ENCODE peak calls at places on chromosomes 12 and 14, in four cellular contexts. N is CD8-positive, alpha-beta T cell; F is left lung; L is brain microvascular endothelial cell. Q is an unnamed sample.

GRCh38 chr14:95527392-95528002 is 7.4 kb upstream of the GLRX5 start:
- DNase-seq in F (no peak), L (peak), N (peak), Q (peak)

GRCh38 chr12:81542621-81543020 is 216.5 kb downstream of the PPFIA2 start:
- DNase-seq in N (no peak), F (no peak), L (no peak), Q (no peak)

GRCh38 chr12:116048886-116049285 is 228.6 kb downstream of the MED13L start:
- DNase-seq in N (no peak), L (no peak), F (no peak), Q (peak)

GRCh38 chr12:88108021-88108420 is 33.9 kb downstream of the CEP290 start:
- DNase-seq in N (no peak), L (peak), F (no peak), Q (peak)

GRCh38 chr12:67352682-67353081 is 83.5 kb downstream of the CAND1 start:
- DNase-seq in F (no peak), N (no peak), L (no peak), Q (no peak)

GRCh38 chr12:108833355-108833733 is 24.0 kb downstream of the SSH1 start:
- DNase-seq in F (no peak), N (no peak), L (peak), Q (peak)

GRCh38 chr12:31029466-31029865 is 44.2 kb upstream of the DDX11 start:
- DNase-seq in N (no peak), F (no peak), L (no peak), Q (no peak)

GRCh38 chr14:104639889-104640548 is 35.4 kb upstream of the TMEM179 start:
- DNase-seq in L (peak), N (peak), F (peak), Q (peak)

GRCh38 chr14:100203962-100204834 is 34.7 kb upstream of the YY1 start:
- DNase-seq in L (no peak), F (no peak), N (no peak), Q (peak)

GRCh38 chr12:22803725-22804124 is 178.8 kb downstream of the ETNK1 start:
- DNase-seq in F (no peak), L (no peak), N (no peak), Q (no peak)

GRCh38 chr14:96902004-96902403 is 104.8 kb downstream of the VRK1 start:
- DNase-seq in N (no peak), F (no peak), L (no peak), Q (no peak)

GRCh38 chr12:57836442-57837375 is 9.8 kb downstream of the CTDSP2 start:
- DNase-seq in L (peak), F (no peak), N (no peak), Q (peak)

GRCh38 chr14:22052795-22053194 is 379.2 kb upstream of the OR4E1 start:
- DNase-seq in L (no peak), N (peak), F (no peak), Q (no peak)

GRCh38 chr12:115983226-115983798 is 294.2 kb downstream of the MED13L start:
- DNase-seq in L (no peak), N (no peak), F (no peak), Q (no peak)

GRCh38 chr14:61103541-61104339 is 122.7 kb downstream of the SLC38A6 start:
- DNase-seq in N (no peak), L (peak), F (peak), Q (peak)

GRCh38 chr12:118060301-118061010 is 523 bp downstream of the WSB2 start:
- DNase-seq in L (no peak), N (peak), F (peak), Q (peak)

GRCh38 chr12:70756118-70756517 is 118.9 kb upstream of the PTPRB start:
- DNase-seq in N (no peak), F (no peak), L (peak), Q (peak)

GRCh38 chr12:16492240-16492639 is 113.7 kb downstream of the LMO3 start:
- DNase-seq in N (no peak), L (no peak), F (no peak), Q (no peak)

GRCh38 chr12:62862259-62862881 is 72.6 kb downstream of the PPM1H start:
- DNase-seq in L (no peak), N (no peak), F (no peak), Q (no peak)

GRCh38 chr14:71932229-71932951 is at the start of gene RGS6:
- DNase-seq in L (no peak), N (no peak), F (peak), Q (peak)

DNA sequence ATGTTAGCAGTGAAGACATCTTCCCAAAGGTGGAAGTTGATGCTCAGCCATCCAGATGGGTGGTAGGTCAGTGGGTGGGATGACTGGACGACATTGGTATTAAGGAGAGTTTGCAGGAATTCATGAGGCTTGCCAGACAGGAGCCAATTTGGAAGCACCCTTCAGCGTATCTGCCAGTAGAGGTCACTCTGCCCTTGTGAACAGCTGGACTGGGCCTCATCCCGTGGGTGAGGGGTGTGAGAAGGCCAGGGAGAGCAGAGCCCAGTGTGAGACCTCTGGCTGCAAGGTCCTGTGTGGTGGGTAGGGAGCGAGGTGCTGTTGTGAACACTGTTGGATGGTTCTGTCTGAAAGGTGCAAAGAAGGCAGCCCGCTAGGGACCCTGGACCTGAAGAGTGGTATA is 37.7 kb downstream of the SLC5A8 start:
- DNase-seq in L (no peak), N (no peak), F (no peak), Q (peak)
- H3K4me3 ChIP-seq in L (no peak), N (no peak), F (no peak), Q (no peak)

GRCh38 chr12:12397184-12397583 is 40.3 kb downstream of the BORCS5 start:
- DNase-seq in F (no peak), N (no peak), L (no peak), Q (no peak)

GRCh38 chr12:12398026-12398859 is 41.4 kb downstream of the BORCS5 start:
- DNase-seq in L (peak), F (no peak), N (no peak), Q (peak)

GRCh38 chr12:12399906-12400305 is 43.0 kb downstream of the BORCS5 start:
- DNase-seq in F (no peak), L (no peak), N (no peak), Q (peak)

GRCh38 chr12:12399161-12399560 is 42.3 kb downstream of the BORCS5 start:
- DNase-seq in F (no peak), N (no peak), L (no peak), Q (no peak)

DNA sequence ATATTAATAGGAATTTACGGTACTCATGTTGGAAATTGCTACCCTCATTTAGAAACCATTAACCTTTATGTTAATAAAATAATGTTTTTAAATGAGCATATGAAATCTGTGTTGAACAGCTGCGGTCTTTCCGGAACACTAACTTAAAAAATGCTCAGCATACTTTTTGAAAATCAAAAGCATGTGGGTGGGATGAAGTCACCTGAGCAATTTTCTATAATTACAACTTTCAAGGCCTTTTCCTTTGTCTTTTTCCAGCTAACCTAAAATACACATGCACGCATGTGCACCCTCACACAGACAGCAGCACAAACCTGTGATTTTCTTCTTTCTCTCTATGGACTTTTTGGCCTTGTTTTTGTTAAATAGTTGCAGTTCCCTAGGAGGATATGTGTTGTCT is 39.8 kb downstream of the BORCS5 start:
- DNase-seq in F (no peak), L (no peak), N (no peak), Q (no peak)
- TF ChIP-seq CTCF in F (no peak), L (no peak), N (no peak), Q (no peak)

DNA sequence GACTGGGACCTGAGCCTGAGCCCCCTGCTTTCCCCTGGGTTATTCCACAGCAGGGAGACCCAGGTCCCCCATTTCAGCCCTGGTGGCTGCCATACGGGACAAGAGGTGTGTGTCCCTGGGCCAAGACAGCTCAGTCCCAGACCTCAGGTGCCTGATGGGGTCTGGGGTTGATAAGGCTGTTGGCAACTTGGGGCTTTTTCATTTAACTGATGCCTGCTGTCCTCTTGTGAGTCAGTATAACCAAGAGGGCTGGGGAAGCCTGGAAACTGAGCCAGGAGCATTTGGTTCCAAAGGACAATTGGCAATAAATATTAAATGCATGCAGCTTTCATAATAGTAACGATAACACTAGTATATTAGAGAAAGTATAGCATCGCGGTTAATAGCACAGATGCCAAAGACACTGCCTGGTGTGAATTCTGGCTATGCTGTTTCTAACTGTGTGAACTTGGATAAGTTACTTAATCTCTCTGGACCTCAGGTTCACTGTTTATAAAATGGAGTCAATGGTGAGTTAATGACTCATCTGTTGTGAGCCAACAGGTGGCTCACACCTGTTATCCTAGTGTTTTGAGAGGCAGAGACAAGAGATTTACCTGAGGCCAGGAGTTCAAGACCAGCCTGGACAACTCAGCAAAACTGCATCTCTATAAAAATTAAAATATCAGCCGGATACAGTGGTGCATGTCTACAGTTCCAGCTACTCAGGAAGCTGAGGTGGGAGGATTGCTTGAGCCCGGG is 919 bp downstream of the SDSL start:
- DNase-seq in N (no peak), L (no peak), F (no peak), Q (no peak)
- H3K4me3 ChIP-seq in N (no peak), L (peak), F (peak), Q (peak)

DNA sequence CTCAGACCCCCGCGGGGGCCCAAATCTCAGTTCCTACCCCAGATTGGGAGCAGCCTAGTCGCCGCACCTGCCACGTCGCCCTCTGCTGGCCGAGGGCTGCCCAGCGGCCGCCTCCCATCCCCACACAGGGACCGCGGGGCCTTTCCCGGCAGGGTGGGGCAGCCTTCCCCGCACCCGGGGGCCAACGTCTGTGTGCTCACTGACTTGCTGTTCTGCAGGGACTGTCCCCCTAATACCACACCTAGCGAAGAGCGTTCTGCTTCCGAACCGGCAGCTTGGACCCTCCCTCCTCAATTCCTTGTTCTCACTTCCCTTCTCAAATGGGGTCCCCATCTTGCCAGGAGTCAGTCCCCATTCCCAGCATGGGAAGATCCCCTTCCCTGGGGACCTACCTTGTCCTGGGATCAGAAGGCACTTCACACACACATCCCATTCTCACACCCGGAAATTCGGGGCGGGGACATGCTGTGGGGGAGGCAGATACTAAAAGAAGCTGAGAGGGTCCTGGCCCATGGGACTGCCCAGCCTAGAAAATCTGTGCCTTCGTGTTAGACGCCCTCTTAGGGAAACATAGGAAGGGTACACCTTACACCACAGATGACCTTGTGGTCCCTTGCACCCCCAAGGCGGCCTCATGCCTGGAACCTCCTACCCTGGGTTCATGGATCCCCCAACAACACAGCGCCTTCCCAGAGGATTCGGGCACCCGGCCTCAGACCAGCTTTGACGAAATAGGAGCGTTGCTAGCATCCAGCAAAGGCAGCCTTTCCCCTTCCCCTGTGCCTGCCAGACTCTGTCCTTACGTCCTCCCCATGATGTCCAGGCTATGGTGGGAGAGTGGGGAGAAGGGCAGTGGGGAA is 16.4 kb downstream of the ACVRL1 start:
- DNase-seq in F (peak), L (no peak), N (peak), Q (peak)
- TF ChIP-seq CTCF in F (peak), L (peak), N (peak), Q (peak)

DNA sequence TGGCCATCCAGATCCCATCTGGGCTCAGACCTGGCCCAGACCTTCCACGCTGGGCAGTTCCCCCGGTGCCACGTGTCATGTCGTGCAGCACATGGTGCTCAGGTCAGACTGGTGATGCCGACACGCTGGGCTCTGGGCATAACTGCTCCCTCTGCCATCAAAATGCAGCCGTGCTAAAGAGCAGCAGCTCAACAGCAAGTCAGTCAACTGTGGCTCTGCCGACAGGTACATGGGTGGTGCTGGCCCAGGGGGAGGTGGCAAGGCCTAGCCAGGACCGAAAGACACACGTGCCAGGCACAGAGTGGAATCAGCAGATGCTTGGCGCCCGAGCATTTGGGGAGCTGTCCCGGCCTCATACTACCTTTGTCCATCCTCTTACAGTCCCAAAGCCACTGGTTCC is 1.6 kb downstream of the MCRS1 start:
- DNase-seq in L (no peak), N (no peak), F (peak), Q (no peak)
- H3K4me3 ChIP-seq in L (no peak), N (no peak), F (no peak), Q (no peak)

GRCh38 chr14:58871972-58872530 is 234.3 kb downstream of the DACT1 start:
- DNase-seq in F (no peak), N (no peak), L (peak), Q (peak)
- TF ChIP-seq CTCF in F (no peak), N (no peak), L (no peak), Q (no peak)

GRCh38 chr12:27332407-27333310 is at the start of gene BMAL2:
- DNase-seq in N (peak), L (peak), F (peak), Q (peak)

GRCh38 chr12:27331927-27332324 is 710 bp upstream of the BMAL2 start:
- DNase-seq in F (no peak), L (no peak), N (no peak), Q (no peak)

GRCh38 chr12:27333311-27334009 is 824 bp downstream of the BMAL2 start:
- DNase-seq in N (peak), F (peak), L (no peak), Q (peak)

GRCh38 chr12:27331299-27331926 is 1.2 kb upstream of the BMAL2 start:
- DNase-seq in F (no peak), L (peak), N (no peak), Q (peak)

DNA sequence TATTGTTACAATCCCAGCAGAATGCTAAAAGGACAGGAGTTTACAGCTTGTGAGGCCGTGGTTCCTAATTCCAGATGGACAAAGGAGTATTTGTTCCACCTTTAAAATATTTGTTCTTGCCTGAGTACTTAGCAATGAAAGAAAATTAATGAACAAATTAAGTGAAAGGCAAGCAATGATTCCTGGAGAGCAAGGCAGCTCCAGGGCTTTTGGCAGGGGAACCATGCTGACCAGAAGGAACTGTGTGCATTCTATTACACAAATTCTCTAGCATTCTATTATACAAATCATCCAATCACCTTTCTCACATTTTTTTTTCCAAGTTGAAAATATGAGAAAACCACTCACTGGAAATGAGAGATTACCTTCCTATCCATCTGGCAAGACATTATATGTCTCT is 1.8 kb upstream of the BMAL2 start:
- DNase-seq in F (no peak), N (no peak), L (no peak), Q (no peak)
- H3K4me3 ChIP-seq in F (no peak), N (no peak), L (no peak), Q (no peak)

DNA sequence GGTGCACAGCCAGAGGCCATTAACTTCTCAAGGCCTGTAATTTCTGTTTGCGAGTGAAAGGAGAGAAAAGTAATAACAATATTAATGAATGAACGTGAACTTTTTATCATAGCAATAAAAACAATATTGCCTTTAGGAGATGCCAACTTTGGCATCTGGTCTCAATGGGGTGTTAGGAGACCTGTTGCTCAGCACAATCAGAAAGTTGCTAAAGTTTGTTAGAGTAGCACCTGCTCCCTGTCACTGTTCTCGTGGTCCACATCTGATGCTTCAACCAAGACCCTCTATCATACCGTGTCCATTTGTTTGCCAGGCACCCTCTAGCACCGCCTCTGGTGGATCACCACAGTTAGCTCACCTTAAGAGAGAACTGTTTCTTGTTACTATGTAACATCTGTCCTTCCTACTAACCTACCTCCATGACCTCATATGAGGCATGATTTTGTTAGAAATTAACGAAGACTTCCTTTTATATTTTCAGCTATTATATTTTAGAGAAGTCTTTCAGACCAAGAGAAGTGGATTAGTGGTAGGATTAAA is 12.5 kb upstream of the CLEC4E start:
- DNase-seq in L (no peak), N (no peak), F (no peak), Q (no peak)
- TF ChIP-seq CTCF in L (no peak), N (no peak), F (no peak), Q (no peak)

GRCh38 chr14:93743270-93744060 is 44.8 kb downstream of the PRIMA1 start:
- DNase-seq in L (no peak), N (no peak), F (no peak), Q (no peak)

GRCh38 chr14:93742761-93743160 is 45.5 kb downstream of the PRIMA1 start:
- DNase-seq in N (no peak), F (no peak), L (no peak), Q (no peak)

GRCh38 chr14:93745603-93746273 is 42.5 kb downstream of the PRIMA1 start:
- DNase-seq in L (no peak), N (no peak), F (no peak), Q (no peak)

GRCh38 chr14:93744876-93745275 is 43.4 kb downstream of the PRIMA1 start:
- DNase-seq in N (no peak), L (no peak), F (no peak), Q (no peak)

DNA sequence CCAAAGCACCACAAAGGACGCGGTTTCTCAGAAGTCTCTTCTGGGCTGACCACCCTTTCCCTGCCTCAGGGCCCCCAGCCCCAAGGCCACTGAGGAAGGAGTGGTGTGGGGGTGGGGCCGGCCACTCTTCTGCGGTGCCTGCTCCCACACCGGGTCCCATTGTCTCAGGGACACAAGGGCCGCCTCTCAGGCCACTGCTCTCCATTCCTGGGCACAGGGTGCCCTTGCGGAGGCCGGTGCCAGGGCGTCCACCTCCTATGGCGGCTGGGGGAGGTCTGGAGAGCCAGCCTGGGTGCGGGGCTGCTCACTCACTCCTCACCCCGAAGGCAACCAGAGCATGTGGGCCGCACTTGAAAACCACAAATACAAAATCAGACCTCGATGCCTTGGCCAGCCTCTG is 44.1 kb downstream of the PRIMA1 start:
- DNase-seq in L (no peak), N (no peak), F (no peak), Q (no peak)
- H3K4me3 ChIP-seq in L (no peak), N (no peak), F (no peak), Q (no peak)

Q was measured in cardiac fibroblast.